ENCODE peak calls at places on chromosomes 7 and 10, in seven cellular contexts. U is fibroblast of lung; Y is kidney glomerular epithelial cell; I is kidney; B is GOT3; N is stimulated activated CD4-positive, alpha-beta T cell treated with anti-CD3 and anti-CD28 coated beads, Interleukin-2, amount 100 ng/mL, for 48 hours; J is ELF-1. L is an unnamed sample.

GRCh38 chr10:75379234-75379724 is 22.3 kb downstream of the ZNF503 start:
- DNase-seq in I (no peak), N (no peak), B (no peak), J (no peak), U (peak), Y (no peak), L (no peak)

GRCh38 chr7:4951903-4952636 is 6.9 kb downstream of the MMD2 start:
- DNase-seq in Y (no peak), B (no peak), U (peak), I (no peak), N (no peak), J (peak), L (no peak)

GRCh38 chr10:359093-359492 is 223.8 kb downstream of the ZMYND11 start:
- DNase-seq in U (no peak), Y (no peak), I (no peak), N (no peak), B (no peak), J (no peak), L (no peak)

GRCh38 chr10:63323930-63324854 is 141.6 kb downstream of the JMJD1C start:
- DNase-seq in J (no peak), Y (no peak), N (no peak), B (no peak), I (no peak), U (no peak), L (no peak)

GRCh38 chr10:77927343-77928256 is 1.0 kb upstream of the DLG5 start:
- DNase-seq in J (peak), B (no peak), I (no peak), Y (no peak), U (peak), N (no peak), L (no peak)

GRCh38 chr7:30091431-30092386 is 43.1 kb upstream of the MTURN start:
- DNase-seq in Y (peak), J (no peak), N (no peak), I (no peak), U (peak), B (no peak), L (no peak)

GRCh38 chr7:14047709-14048399 is 58.4 kb upstream of the ETV1 start:
- DNase-seq in N (no peak), Y (no peak), B (no peak), J (no peak), U (no peak), I (no peak), L (no peak)

GRCh38 chr7:2864999-2865670 is 21.0 kb upstream of the GNA12 start:
- DNase-seq in B (no peak), J (peak), Y (peak), U (peak), I (no peak), N (peak), L (no peak)

GRCh38 chr7:33886100-33886623 is 19.2 kb upstream of the BMPER start:
- DNase-seq in J (peak), I (no peak), B (no peak), N (no peak), U (no peak), Y (no peak), L (no peak)

L was measured in thoracic aorta.